ENCODE peak calls at places on chromosomes 16 and 17, in four cellular contexts. S, U, D and R are unnamed samples.
A peak's percentile ranks its signal among the peaks of the same experiment; 100 is the strongest.

GRCh38 chr16:4694664-4695451 is 1.5 kb downstream of the NUDT16L1 start:
- DNase-seq in S (no peak), D (no peak), U (no peak), R (no peak)

GRCh38 chr16:30948087-30948955 is 547 bp upstream of the ORAI3 start:
- DNase-seq in S (peak; percentile 91), D (no peak), U (peak; percentile 93), R (no peak)

GRCh38 chr16:4496305-4496704 is 20.1 kb downstream of the HMOX2 start:
- DNase-seq in S (no peak), D (no peak), U (no peak), R (no peak)

GRCh38 chr16:16137110-16137509 is 86.2 kb downstream of the ABCC6 start:
- DNase-seq in S (no peak), U (no peak), D (no peak), R (no peak)

GRCh38 chr16:50826797-50827316 is 85.0 kb downstream of the CYLD start:
- DNase-seq in U (no peak), D (no peak), S (no peak), R (no peak)

GRCh38 chr16:23771027-23771426 is 16.2 kb downstream of the CHP2 start:
- DNase-seq in D (no peak), U (no peak), S (no peak), R (no peak)

GRCh38 chr16:88857728-88858339 is 907 bp downstream of the TRAPPC2L start:
- DNase-seq in S (peak; percentile 30), U (peak; percentile 72), D (peak; percentile 78), R (peak; percentile 44)

GRCh38 chr17:48499248-48499647 is 31.6 kb downstream of the HOXB1 start:
- DNase-seq in D (no peak), U (no peak), S (no peak), R (no peak)

GRCh38 chr17:78045316-78045715 is 83.2 kb downstream of the TMC6 start:
- DNase-seq in D (no peak), U (no peak), S (no peak), R (no peak)

GRCh38 chr17:68854509-68854908 is 100.7 kb downstream of the ABCA8 start:
- DNase-seq in D (no peak), U (no peak), S (no peak), R (no peak)

GRCh38 chr17:72424505-72425117 is 303.8 kb downstream of the SOX9 start:
- DNase-seq in U (no peak), D (no peak), S (no peak), R (no peak)

GRCh38 chr17:63454915-63455314 is 8.8 kb upstream of the CYB561 start:
- DNase-seq in D (no peak), U (no peak), S (no peak), R (no peak)

GRCh38 chr17:38798614-38799500 is 499 bp downstream of the PIP4K2B start:
- DNase-seq in S (peak; percentile 13), U (peak; percentile 43), D (peak; percentile 63), R (peak; percentile 16)

GRCh38 chr16:81201267-81201666 is 37.2 kb upstream of the BCO1 start:
- DNase-seq in S (no peak), U (no peak), D (no peak), R (no peak)

GRCh38 chr17:76260669-76261068 is 4.5 kb upstream of the UBALD2 start:
- DNase-seq in D (no peak), S (no peak), U (no peak), R (no peak)

GRCh38 chr17:15441315-15441714 is 26.1 kb downstream of the CDRT4 start:
- DNase-seq in S (no peak), U (no peak), D (no peak), R (no peak)

GRCh38 chr17:39800540-39800939 is 62.8 kb downstream of the GRB7 start:
- DNase-seq in S (no peak), D (peak; percentile 74), U (no peak), R (peak; percentile 70)

GRCh38 chr17:60153606-60154355 is 4.0 kb downstream of the CA4 start:
- DNase-seq in S (no peak), D (no peak), U (no peak), R (no peak)

GRCh38 chr17:44912763-44913544 is 2.3 kb downstream of the GFAP start:
- DNase-seq in S (no peak), D (no peak), U (no peak), R (no peak)

GRCh38 chr16:79468236-79468635 is 132.3 kb downstream of the MAF start:
- DNase-seq in S (no peak), U (no peak), D (no peak), R (no peak)

GRCh38 chr16:22397459-22397858 is 23.0 kb upstream of the CDR2 start:
- DNase-seq in D (no peak), U (no peak), S (no peak), R (no peak)

GRCh38 chr16:2040031-2040430 is 7.6 kb downstream of the NTHL1 start:
- DNase-seq in D (no peak), U (no peak), S (no peak), R (no peak)

GRCh38 chr16:54931757-54932660 is 1.3 kb downstream of the IRX5 start:
- DNase-seq in D (no peak), S (no peak), U (no peak), R (no peak)

GRCh38 chr16:1643521-1643920 is 31.4 kb downstream of the CRAMP1 start:
- DNase-seq in U (no peak), S (no peak), D (no peak), R (no peak)

GRCh38 chr16:2425008-2425518 is 4.2 kb upstream of the CCNF start:
- DNase-seq in S (no peak), U (no peak), D (no peak), R (no peak)

GRCh38 chr16:70664325-70665112 is 18.2 kb downstream of the IL34 start:
- DNase-seq in D (no peak), S (no peak), U (no peak), R (no peak)

GRCh38 chr17:30376621-30377452 is 1.9 kb upstream of the CPD start:
- DNase-seq in S (no peak), D (no peak), U (peak; percentile 29), R (peak; percentile 54)

GRCh38 chr17:71625330-71625729 is 495.5 kb upstream of the SOX9 start:
- DNase-seq in U (no peak), D (no peak), S (no peak), R (no peak)

GRCh38 chr16:10578474-10579316 is 1.7 kb downstream of the EMP2 start:
- DNase-seq in U (peak; percentile 53), S (no peak), D (no peak), R (no peak)

GRCh38 chr16:57266531-57267268 is 17.8 kb downstream of the PLLP start:
- DNase-seq in U (peak; percentile 59), D (peak; percentile 82), S (no peak), R (no peak)

GRCh38 chr16:68790944-68791343 is 52.4 kb upstream of the TANGO6 start:
- DNase-seq in S (no peak), U (no peak), D (no peak), R (no peak)

GRCh38 chr16:12239953-12240485 is 263.5 kb downstream of the SNX29 start:
- DNase-seq in U (no peak), D (no peak), S (no peak), R (no peak)

GRCh38 chr17:34166394-34166793 is 88.7 kb upstream of the CCL2 start:
- DNase-seq in S (no peak), U (no peak), D (no peak), R (no peak)

GRCh38 chr16:23148166-23148512 is 1.1 kb downstream of the USP31 start:
- DNase-seq in S (no peak), U (no peak), D (no peak), R (no peak)

GRCh38 chr17:12290207-12290606 is 269.5 kb downstream of the MAP2K4 start:
- DNase-seq in D (no peak), U (no peak), S (no peak), R (no peak)

GRCh38 chr16:11986521-11987057 is 10.1 kb downstream of the SNX29 start:
- DNase-seq in U (no peak), S (no peak), D (no peak), R (no peak)

GRCh38 chr17:17512866-17513265 is 16.7 kb upstream of the RASD1 start:
- DNase-seq in D (no peak), U (no peak), S (no peak), R (no peak)

GRCh38 chr16:87303962-87304521 is 13.2 kb downstream of the C16orf95 start:
- DNase-seq in S (no peak), D (no peak), U (no peak), R (no peak)

DNA sequence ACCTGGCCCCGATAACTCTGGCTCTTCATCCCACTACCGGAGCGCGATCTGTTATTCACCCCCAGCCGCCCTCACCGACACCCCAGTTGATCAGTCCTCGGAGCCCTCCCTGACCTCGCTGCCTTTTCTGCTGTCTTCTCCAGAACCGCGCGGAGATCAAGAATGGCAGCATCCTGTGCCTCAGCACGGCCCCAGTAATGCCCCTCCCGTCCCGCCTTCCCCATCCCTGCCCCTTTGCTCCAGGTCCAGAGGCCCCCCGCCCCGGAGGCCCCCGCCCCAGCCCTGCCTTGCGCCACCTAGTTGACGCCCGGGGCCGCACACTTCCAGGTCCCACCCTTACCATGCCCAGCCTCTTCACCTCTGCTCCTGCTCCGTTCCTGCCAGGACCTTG is 872 bp downstream of the ELMO3 start:
- DNase-seq in S (no peak), D (no peak), U (peak; percentile 41), R (no peak)
- TF ChIP-seq CTCF in S (no peak), D (no peak), U (peak; percentile 5), R (no peak)

GRCh38 chr17:32490101-32490482 is 3.3 kb downstream of the CDK5R1 start:
- DNase-seq in S (no peak), U (no peak), D (no peak), R (no peak)
- H3K4me3 ChIP-seq in S (no peak overlapping the region), U (no peak overlapping the region), D (peak overlapping the region; percentile 42), R (peak overlapping the region; percentile 94)

GRCh38 chr17:50541916-50542688 is 4.9 kb upstream of the SPATA20 start:
- DNase-seq in D (peak; percentile 73), U (peak; percentile 89), S (peak; percentile 79), R (no peak)
- TF ChIP-seq CTCF in D (peak; percentile 32), U (peak; percentile 27), S (peak; percentile 51), R (peak; percentile 37)

GRCh38 chr17:74842599-74843351 is 16.9 kb downstream of the GRIN2C start:
- DNase-seq in D (no peak), S (peak; percentile 30), U (peak; percentile 81), R (no peak)
- H3K4me3 ChIP-seq in D (no peak overlapping the region), S (peak overlapping the region; percentile 34), U (no peak overlapping the region), R (no peak overlapping the region)

DNA sequence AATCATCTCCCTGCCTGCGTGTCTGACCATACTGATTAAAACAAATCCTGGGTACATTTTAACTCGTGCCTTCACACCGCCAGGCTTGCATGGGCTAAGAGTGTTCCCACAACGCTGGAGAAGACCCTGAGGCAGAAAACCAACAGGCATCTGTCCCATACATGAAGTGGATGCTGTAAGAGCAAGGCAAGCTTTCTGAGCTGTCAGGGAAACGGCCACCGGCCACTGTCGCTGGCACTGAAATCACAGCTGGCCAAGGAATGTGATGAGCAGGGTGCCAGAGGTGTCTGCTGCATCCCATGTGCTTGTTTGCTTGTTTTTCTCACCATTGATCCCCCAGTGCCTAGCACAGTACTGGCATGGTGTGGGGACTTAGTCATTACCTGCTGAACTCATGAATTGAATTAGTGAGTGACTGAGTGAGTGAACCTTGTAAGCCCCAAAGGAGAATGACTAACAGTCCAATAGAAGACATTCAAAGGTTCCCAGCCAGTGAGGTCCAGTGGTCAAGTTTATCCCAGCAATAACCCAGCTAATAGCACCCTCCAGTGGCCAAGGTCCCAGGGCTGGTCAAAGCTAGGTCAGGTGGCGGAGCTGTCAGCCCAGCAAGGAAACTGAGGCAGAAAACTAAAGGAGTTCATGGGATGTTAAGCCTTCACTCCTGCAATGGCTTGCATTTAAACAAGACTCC is 92.7 kb upstream of the CDH5 start:
- DNase-seq in D (no peak), S (no peak), U (no peak), R (no peak)
- TF ChIP-seq CTCF in D (no peak), S (peak; percentile 39), U (no peak), R (no peak)